ENCODE peak calls at places on chromosome 21, in five cellular contexts. One of them, this sample, is unnamed.

GRCh38 chr21:27300770-27301169 is 333.9 kb upstream of the ADAMTS5 start:
- DNase-seq in esophagus squamous epithelium: no peak
- DNase-seq in heart right ventricle: no peak
- DNase-seq in Calu3: no peak
- DNase-seq in lower lobe of right lung: no peak
- DNase-seq in this sample: no peak

GRCh38 chr21:38668067-38668466 is 137.7 kb upstream of the ETS2 start:
- DNase-seq in esophagus squamous epithelium: no peak
- DNase-seq in heart right ventricle: no peak
- DNase-seq in Calu3: no peak
- DNase-seq in lower lobe of right lung: no peak
- DNase-seq in this sample: no peak

GRCh38 chr21:41706263-41706639 is 60.6 kb downstream of the RIPK4 start:
- DNase-seq in esophagus squamous epithelium: no peak
- DNase-seq in heart right ventricle: no peak
- DNase-seq in Calu3: no peak
- DNase-seq in lower lobe of right lung: no peak
- DNase-seq in this sample: no peak

GRCh38 chr21:44437696-44438431 is 17.4 kb upstream of the LRRC3 start:
- DNase-seq in esophagus squamous epithelium: no peak
- DNase-seq in heart right ventricle: peak; percentile 18
- DNase-seq in Calu3: no peak
- DNase-seq in lower lobe of right lung: peak; percentile 30
- DNase-seq in this sample: no peak

GRCh38 chr21:19607983-19608668 is 1204.5 kb upstream of the TMPRSS15 start:
- DNase-seq in esophagus squamous epithelium: no peak
- DNase-seq in heart right ventricle: no peak
- DNase-seq in Calu3: no peak
- DNase-seq in lower lobe of right lung: no peak
- DNase-seq in this sample: no peak

GRCh38 chr21:28554660-28555475 is 437.8 kb downstream of the LTN1 start:
- DNase-seq in esophagus squamous epithelium: no peak
- DNase-seq in heart right ventricle: no peak
- DNase-seq in Calu3: peak; percentile 1
- DNase-seq in lower lobe of right lung: no peak
- DNase-seq in this sample: no peak

GRCh38 chr21:30717105-30717504 is 1.5 kb downstream of the KRTAP21-3 start:
- DNase-seq in esophagus squamous epithelium: no peak
- DNase-seq in heart right ventricle: no peak
- DNase-seq in Calu3: no peak
- DNase-seq in lower lobe of right lung: no peak
- DNase-seq in this sample: no peak

GRCh38 chr21:42301371-42302291 is 13.6 kb downstream of the TFF3 start:
- DNase-seq in esophagus squamous epithelium: no peak
- DNase-seq in heart right ventricle: no peak
- DNase-seq in Calu3: no peak
- DNase-seq in lower lobe of right lung: no peak
- DNase-seq in this sample: no peak

GRCh38 chr21:42319851-42320602 is 4.8 kb upstream of the TFF3 start:
- DNase-seq in esophagus squamous epithelium: no peak
- DNase-seq in heart right ventricle: no peak
- DNase-seq in Calu3: peak; percentile 14
- DNase-seq in lower lobe of right lung: no peak
- DNase-seq in this sample: no peak

GRCh38 chr21:41141031-41141457 is 26.9 kb upstream of the BACE2 start:
- DNase-seq in esophagus squamous epithelium: no peak
- DNase-seq in heart right ventricle: no peak
- DNase-seq in Calu3: peak; percentile 8
- DNase-seq in lower lobe of right lung: no peak
- DNase-seq in this sample: no peak

GRCh38 chr21:31727181-31727580 is 4.7 kb downstream of the SCAF4 start:
- DNase-seq in esophagus squamous epithelium: no peak
- DNase-seq in heart right ventricle: no peak
- DNase-seq in Calu3: no peak
- DNase-seq in lower lobe of right lung: no peak
- DNase-seq in this sample: no peak

GRCh38 chr21:44427241-44428120 is 27.8 kb upstream of the LRRC3 start:
- DNase-seq in esophagus squamous epithelium: no peak
- DNase-seq in heart right ventricle: no peak
- DNase-seq in Calu3: no peak
- DNase-seq in lower lobe of right lung: peak; percentile 45
- DNase-seq in this sample: no peak

GRCh38 chr21:44477131-44477530 is 21.8 kb downstream of the LRRC3 start:
- DNase-seq in esophagus squamous epithelium: no peak
- DNase-seq in heart right ventricle: no peak
- DNase-seq in Calu3: no peak
- DNase-seq in lower lobe of right lung: no peak
- DNase-seq in this sample: no peak

GRCh38 chr21:45403133-45403824 is 1.7 kb upstream of the COL18A1 start:
- DNase-seq in esophagus squamous epithelium: no peak
- DNase-seq in heart right ventricle: peak; percentile 8
- DNase-seq in Calu3: no peak
- DNase-seq in lower lobe of right lung: peak; percentile 24
- DNase-seq in this sample: no peak

GRCh38 chr21:41360072-41360821 is 1.6 kb upstream of the MX2 start:
- DNase-seq in esophagus squamous epithelium: no peak
- DNase-seq in heart right ventricle: no peak
- DNase-seq in Calu3: peak; percentile 63
- DNase-seq in lower lobe of right lung: no peak
- DNase-seq in this sample: no peak

GRCh38 chr21:42313501-42313969 is 1.7 kb downstream of the TFF3 start:
- DNase-seq in esophagus squamous epithelium: no peak
- DNase-seq in heart right ventricle: no peak
- DNase-seq in Calu3: no peak
- DNase-seq in lower lobe of right lung: no peak
- DNase-seq in this sample: no peak

GRCh38 chr21:36005879-36006400 is 54.4 kb downstream of the SETD4 start:
- DNase-seq in esophagus squamous epithelium: no peak
- DNase-seq in heart right ventricle: no peak
- DNase-seq in Calu3: no peak
- DNase-seq in lower lobe of right lung: no peak
- DNase-seq in this sample: no peak

GRCh38 chr21:34129039-34129891 is 55.9 kb downstream of the MRPS6 start:
- DNase-seq in esophagus squamous epithelium: no peak
- DNase-seq in heart right ventricle: peak; percentile 41
- DNase-seq in Calu3: no peak
- DNase-seq in lower lobe of right lung: no peak
- DNase-seq in this sample: peak; percentile 22
- TF ChIP-seq CTCF in esophagus squamous epithelium: no peak
- TF ChIP-seq CTCF in heart right ventricle: peak; percentile 29
- TF ChIP-seq CTCF in Calu3: no peak
- TF ChIP-seq CTCF in lower lobe of right lung: peak; percentile 18
- TF ChIP-seq CTCF in this sample: peak; percentile 45

GRCh38 chr21:16082038-16082816 is 352.4 kb downstream of the USP25 start:
- DNase-seq in esophagus squamous epithelium: no peak
- DNase-seq in heart right ventricle: no peak
- DNase-seq in Calu3: no peak
- DNase-seq in lower lobe of right lung: no peak
- DNase-seq in this sample: no peak
- TF ChIP-seq CTCF in esophagus squamous epithelium: no peak
- TF ChIP-seq CTCF in heart right ventricle: peak; percentile 54
- TF ChIP-seq CTCF in Calu3: no peak
- TF ChIP-seq CTCF in lower lobe of right lung: peak; percentile 32
- TF ChIP-seq CTCF in this sample: peak; percentile 34

GRCh38 chr21:40043423-40043822 is 176.2 kb downstream of the PCP4 start:
- DNase-seq in esophagus squamous epithelium: no peak
- DNase-seq in heart right ventricle: no peak
- DNase-seq in Calu3: no peak
- DNase-seq in lower lobe of right lung: no peak
- DNase-seq in this sample: no peak
- TF ChIP-seq CTCF in esophagus squamous epithelium: no peak
- TF ChIP-seq CTCF in heart right ventricle: no peak
- TF ChIP-seq CTCF in Calu3: no peak
- TF ChIP-seq CTCF in lower lobe of right lung: no peak
- TF ChIP-seq CTCF in this sample: no peak

DNA sequence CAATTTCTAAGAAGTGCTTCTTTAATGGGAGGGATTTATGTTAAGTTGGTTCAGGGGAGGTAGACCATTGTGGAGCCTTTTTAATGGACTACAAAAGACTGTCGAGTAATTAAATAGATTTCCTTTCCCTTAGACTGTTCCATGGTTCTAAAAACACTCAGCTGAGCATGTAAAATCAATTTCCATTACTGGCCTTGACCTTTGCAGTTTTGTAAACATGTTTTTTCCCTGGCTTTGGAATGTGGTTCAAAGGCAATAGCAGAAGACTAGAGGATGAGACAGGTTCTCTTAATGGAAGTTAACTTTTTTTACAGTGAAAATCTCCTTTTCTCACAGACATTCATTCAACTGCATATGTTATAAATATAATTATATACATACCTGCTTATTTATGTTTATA is 37.6 kb upstream of the BTG3 start:
- DNase-seq in esophagus squamous epithelium: no peak
- DNase-seq in heart right ventricle: no peak
- DNase-seq in Calu3: no peak
- DNase-seq in lower lobe of right lung: no peak
- DNase-seq in this sample: no peak
- TF ChIP-seq CTCF in esophagus squamous epithelium: no peak
- TF ChIP-seq CTCF in heart right ventricle: no peak
- TF ChIP-seq CTCF in Calu3: no peak
- TF ChIP-seq CTCF in lower lobe of right lung: no peak
- TF ChIP-seq CTCF in this sample: no peak

GRCh38 chr21:34889537-34890257 is 159.4 kb downstream of the RUNX1 start:
- DNase-seq in esophagus squamous epithelium: no peak
- DNase-seq in heart right ventricle: peak; percentile 78
- DNase-seq in Calu3: peak; percentile 84
- DNase-seq in lower lobe of right lung: peak; percentile 89
- DNase-seq in this sample: no peak
- TF ChIP-seq CTCF in esophagus squamous epithelium: peak; percentile 92
- TF ChIP-seq CTCF in heart right ventricle: peak; percentile 68
- TF ChIP-seq CTCF in Calu3: peak; percentile 63
- TF ChIP-seq CTCF in lower lobe of right lung: peak; percentile 93
- TF ChIP-seq CTCF in this sample: peak; percentile 64

DNA sequence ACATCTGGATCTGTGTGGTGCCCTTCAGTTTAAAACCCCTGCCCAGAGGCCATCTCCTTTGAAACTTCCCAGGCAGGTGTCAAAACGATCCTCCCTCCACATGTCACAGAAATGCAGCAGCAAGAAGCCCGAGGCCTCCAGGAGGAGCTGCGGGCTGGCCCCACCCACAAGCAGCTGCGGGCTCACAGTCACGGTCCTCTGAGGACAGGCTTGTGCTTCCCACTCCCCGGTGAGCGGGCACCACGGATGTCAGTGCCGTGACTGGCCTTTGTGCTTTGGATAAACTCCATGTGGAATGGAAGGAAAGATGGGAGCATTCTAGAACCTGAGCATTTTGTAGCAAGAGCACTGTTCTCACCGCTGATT is 65.8 kb downstream of the SIK1 start:
- DNase-seq in esophagus squamous epithelium: no peak
- DNase-seq in heart right ventricle: peak; percentile 60
- DNase-seq in Calu3: no peak
- DNase-seq in lower lobe of right lung: no peak
- DNase-seq in this sample: no peak
- TF ChIP-seq CTCF in esophagus squamous epithelium: no peak
- TF ChIP-seq CTCF in heart right ventricle: no peak
- TF ChIP-seq CTCF in Calu3: no peak
- TF ChIP-seq CTCF in lower lobe of right lung: no peak
- TF ChIP-seq CTCF in this sample: no peak

This sample was measured in epithelial cell of proximal tubule.